ENCODE peak calls at places on chromosomes 3 and 15, in four cellular contexts. One of them, this sample, is unnamed.
A peak's percentile ranks its signal among the peaks of the same experiment; 100 is the strongest.

GRCh38 chr3:179074656-179075055 is 3.0 kb upstream of the ZMAT3 start:
- DNase-seq in C1 segment of cervical spinal cord: no peak
- DNase-seq in stimulated activated CD4-positive, alpha-beta T cell treated with anti-CD3 and anti-CD28 coated beads, Interleukin-1b, Interleukin-23, amount 100 ng/mL, for 24 hours: no peak
- DNase-seq in breast epithelium: no peak
- DNase-seq in this sample: no peak

GRCh38 chr3:72665701-72666443 is 182.4 kb downstream of the SHQ1 start:
- DNase-seq in C1 segment of cervical spinal cord: no peak
- DNase-seq in stimulated activated CD4-positive, alpha-beta T cell treated with anti-CD3 and anti-CD28 coated beads, Interleukin-1b, Interleukin-23, amount 100 ng/mL, for 24 hours: peak; percentile 34
- DNase-seq in breast epithelium: peak; percentile 65
- DNase-seq in this sample: peak; percentile 41

GRCh38 chr3:159740054-159740453 is 248.6 kb upstream of the IL12A start:
- DNase-seq in C1 segment of cervical spinal cord: no peak
- DNase-seq in stimulated activated CD4-positive, alpha-beta T cell treated with anti-CD3 and anti-CD28 coated beads, Interleukin-1b, Interleukin-23, amount 100 ng/mL, for 24 hours: no peak
- DNase-seq in breast epithelium: no peak
- DNase-seq in this sample: no peak

GRCh38 chr3:142844339-142844977 is 44.4 kb downstream of the PCOLCE2 start:
- DNase-seq in C1 segment of cervical spinal cord: no peak
- DNase-seq in stimulated activated CD4-positive, alpha-beta T cell treated with anti-CD3 and anti-CD28 coated beads, Interleukin-1b, Interleukin-23, amount 100 ng/mL, for 24 hours: no peak
- DNase-seq in breast epithelium: no peak
- DNase-seq in this sample: no peak

GRCh38 chr3:9216736-9217135 is 32.7 kb downstream of the SRGAP3 start:
- DNase-seq in C1 segment of cervical spinal cord: no peak
- DNase-seq in stimulated activated CD4-positive, alpha-beta T cell treated with anti-CD3 and anti-CD28 coated beads, Interleukin-1b, Interleukin-23, amount 100 ng/mL, for 24 hours: no peak
- DNase-seq in breast epithelium: no peak
- DNase-seq in this sample: no peak

GRCh38 chr3:188956839-188957489 is 214.8 kb upstream of the TPRG1 start:
- DNase-seq in C1 segment of cervical spinal cord: no peak
- DNase-seq in stimulated activated CD4-positive, alpha-beta T cell treated with anti-CD3 and anti-CD28 coated beads, Interleukin-1b, Interleukin-23, amount 100 ng/mL, for 24 hours: no peak
- DNase-seq in breast epithelium: no peak
- DNase-seq in this sample: no peak

GRCh38 chr3:169812124-169812843 is 386 bp upstream of the LRRIQ4 start:
- DNase-seq in C1 segment of cervical spinal cord: peak; percentile 71
- DNase-seq in stimulated activated CD4-positive, alpha-beta T cell treated with anti-CD3 and anti-CD28 coated beads, Interleukin-1b, Interleukin-23, amount 100 ng/mL, for 24 hours: peak; percentile 21
- DNase-seq in breast epithelium: peak; percentile 59
- DNase-seq in this sample: no peak

GRCh38 chr15:42151736-42152135 is 4.7 kb downstream of the PLA2G4F start:
- DNase-seq in C1 segment of cervical spinal cord: no peak
- DNase-seq in stimulated activated CD4-positive, alpha-beta T cell treated with anti-CD3 and anti-CD28 coated beads, Interleukin-1b, Interleukin-23, amount 100 ng/mL, for 24 hours: no peak
- DNase-seq in breast epithelium: no peak
- DNase-seq in this sample: no peak

GRCh38 chr3:146274833-146275232 is 23.9 kb upstream of the PLSCR4 start:
- DNase-seq in C1 segment of cervical spinal cord: no peak
- DNase-seq in stimulated activated CD4-positive, alpha-beta T cell treated with anti-CD3 and anti-CD28 coated beads, Interleukin-1b, Interleukin-23, amount 100 ng/mL, for 24 hours: no peak
- DNase-seq in breast epithelium: no peak
- DNase-seq in this sample: no peak

GRCh38 chr3:55531266-55531665 is 44.2 kb upstream of the WNT5A start:
- DNase-seq in C1 segment of cervical spinal cord: no peak
- DNase-seq in stimulated activated CD4-positive, alpha-beta T cell treated with anti-CD3 and anti-CD28 coated beads, Interleukin-1b, Interleukin-23, amount 100 ng/mL, for 24 hours: no peak
- DNase-seq in breast epithelium: no peak
- DNase-seq in this sample: no peak

GRCh38 chr3:193719735-193720134 is 126.7 kb downstream of the OPA1 start:
- DNase-seq in C1 segment of cervical spinal cord: no peak
- DNase-seq in stimulated activated CD4-positive, alpha-beta T cell treated with anti-CD3 and anti-CD28 coated beads, Interleukin-1b, Interleukin-23, amount 100 ng/mL, for 24 hours: no peak
- DNase-seq in breast epithelium: no peak
- DNase-seq in this sample: no peak

GRCh38 chr15:101086394-101087171 is 165.3 kb downstream of the CHSY1 start:
- DNase-seq in C1 segment of cervical spinal cord: no peak
- DNase-seq in stimulated activated CD4-positive, alpha-beta T cell treated with anti-CD3 and anti-CD28 coated beads, Interleukin-1b, Interleukin-23, amount 100 ng/mL, for 24 hours: no peak
- DNase-seq in breast epithelium: no peak
- DNase-seq in this sample: no peak

GRCh38 chr15:64699767-64700388 is 75.5 kb downstream of the RBPMS2 start:
- DNase-seq in C1 segment of cervical spinal cord: peak; percentile 66
- DNase-seq in stimulated activated CD4-positive, alpha-beta T cell treated with anti-CD3 and anti-CD28 coated beads, Interleukin-1b, Interleukin-23, amount 100 ng/mL, for 24 hours: no peak
- DNase-seq in breast epithelium: no peak
- DNase-seq in this sample: no peak

GRCh38 chr3:141465221-141465620 is 21.6 kb upstream of the RASA2 start:
- DNase-seq in C1 segment of cervical spinal cord: no peak
- DNase-seq in stimulated activated CD4-positive, alpha-beta T cell treated with anti-CD3 and anti-CD28 coated beads, Interleukin-1b, Interleukin-23, amount 100 ng/mL, for 24 hours: no peak
- DNase-seq in breast epithelium: no peak
- DNase-seq in this sample: no peak

GRCh38 chr15:52658955-52659354 is 20.2 kb downstream of the ATOSA start:
- DNase-seq in C1 segment of cervical spinal cord: no peak
- DNase-seq in stimulated activated CD4-positive, alpha-beta T cell treated with anti-CD3 and anti-CD28 coated beads, Interleukin-1b, Interleukin-23, amount 100 ng/mL, for 24 hours: no peak
- DNase-seq in breast epithelium: no peak
- DNase-seq in this sample: no peak

GRCh38 chr15:46946953-46947352 is 770.4 kb upstream of the SEMA6D start:
- DNase-seq in C1 segment of cervical spinal cord: no peak
- DNase-seq in stimulated activated CD4-positive, alpha-beta T cell treated with anti-CD3 and anti-CD28 coated beads, Interleukin-1b, Interleukin-23, amount 100 ng/mL, for 24 hours: no peak
- DNase-seq in breast epithelium: no peak
- DNase-seq in this sample: no peak

GRCh38 chr15:67187351-67187854 is 67.1 kb downstream of the AAGAB start:
- DNase-seq in C1 segment of cervical spinal cord: no peak
- DNase-seq in stimulated activated CD4-positive, alpha-beta T cell treated with anti-CD3 and anti-CD28 coated beads, Interleukin-1b, Interleukin-23, amount 100 ng/mL, for 24 hours: no peak
- DNase-seq in breast epithelium: no peak
- DNase-seq in this sample: no peak

GRCh38 chr15:42367041-42367440 is 7.7 kb downstream of the CAPN3 start:
- DNase-seq in C1 segment of cervical spinal cord: no peak
- DNase-seq in stimulated activated CD4-positive, alpha-beta T cell treated with anti-CD3 and anti-CD28 coated beads, Interleukin-1b, Interleukin-23, amount 100 ng/mL, for 24 hours: no peak
- DNase-seq in breast epithelium: no peak
- DNase-seq in this sample: no peak

GRCh38 chr3:34260266-34260990 is 462.0 kb downstream of the PDCD6IP start:
- DNase-seq in C1 segment of cervical spinal cord: peak; percentile 13
- DNase-seq in stimulated activated CD4-positive, alpha-beta T cell treated with anti-CD3 and anti-CD28 coated beads, Interleukin-1b, Interleukin-23, amount 100 ng/mL, for 24 hours: peak; percentile 7
- DNase-seq in breast epithelium: peak; percentile 53
- DNase-seq in this sample: no peak

This sample was measured in D721Med.